ENCODE peak calls at places on chromosomes 7 and 10, in four cellular contexts. One of them, this sample, is unnamed.

GRCh38 chr10:127133672-127134500 is 62.5 kb downstream of the INSYN2A start:
- DNase-seq in H9: no peak
- DNase-seq in H1: no peak
- DNase-seq in mesendoderm: no peak
- DNase-seq in this sample: peak; percentile 44

GRCh38 chr10:75398630-75399460 is 2.7 kb downstream of the ZNF503 start:
- DNase-seq in H9: peak; percentile 67
- DNase-seq in H1: peak; percentile 76
- DNase-seq in mesendoderm: peak; percentile 54
- DNase-seq in this sample: no peak

GRCh38 chr7:124462249-124462648 is 303.3 kb downstream of the GPR37 start:
- DNase-seq in H9: no peak
- DNase-seq in H1: no peak
- DNase-seq in mesendoderm: no peak
- DNase-seq in this sample: peak; percentile 94

GRCh38 chr10:92574545-92575377 is 868 bp upstream of the IDE start:
- DNase-seq in H9: no peak
- DNase-seq in H1: no peak
- DNase-seq in mesendoderm: peak; percentile 44
- DNase-seq in this sample: peak; percentile 36

GRCh38 chr10:71848325-71849277 is 2.5 kb downstream of the PSAP start:
- DNase-seq in H9: no peak
- DNase-seq in H1: no peak
- DNase-seq in mesendoderm: no peak
- DNase-seq in this sample: peak; percentile 51

GRCh38 chr10:69061305-69062161 is 26.4 kb upstream of the SRGN start:
- DNase-seq in H9: no peak
- DNase-seq in H1: no peak
- DNase-seq in mesendoderm: no peak
- DNase-seq in this sample: peak; percentile 100

GRCh38 chr10:2392145-2392812 is 655.0 kb upstream of the ADARB2 start:
- DNase-seq in H9: no peak
- DNase-seq in H1: no peak
- DNase-seq in mesendoderm: no peak
- DNase-seq in this sample: no peak

GRCh38 chr10:30736685-30737232 is 107.2 kb upstream of the LYZL2 start:
- DNase-seq in H9: no peak
- DNase-seq in H1: no peak
- DNase-seq in mesendoderm: peak; percentile 32
- DNase-seq in this sample: peak; percentile 100

GRCh38 chr7:139990142-139990535 is 72.6 kb downstream of the PARP12 start:
- DNase-seq in H9: no peak
- DNase-seq in H1: no peak
- DNase-seq in mesendoderm: no peak
- DNase-seq in this sample: no peak

GRCh38 chr7:88331322-88331721 is 24.6 kb upstream of the STEAP4 start:
- DNase-seq in H9: no peak
- DNase-seq in H1: no peak
- DNase-seq in mesendoderm: no peak
- DNase-seq in this sample: no peak

GRCh38 chr7:139453673-139454321 is 29.7 kb downstream of the KLRG2 start:
- DNase-seq in H9: no peak
- DNase-seq in H1: no peak
- DNase-seq in mesendoderm: no peak
- DNase-seq in this sample: no peak

GRCh38 chr7:135164357-135165021 is 6.0 kb downstream of the CYREN start:
- DNase-seq in H9: peak; percentile 18
- DNase-seq in H1: no peak
- DNase-seq in mesendoderm: no peak
- DNase-seq in this sample: no peak

GRCh38 chr7:157837561-157837960 is 500.8 kb downstream of the DNAJB6 start:
- DNase-seq in H9: no peak
- DNase-seq in H1: no peak
- DNase-seq in mesendoderm: no peak
- DNase-seq in this sample: no peak
- H4K5ac ChIP-seq in H9: no peak overlapping the region
- H4K5ac ChIP-seq in H1: no peak overlapping the region
- H4K5ac ChIP-seq in mesendoderm: no peak overlapping the region
- H4K5ac ChIP-seq in this sample: no peak overlapping the region

DNA sequence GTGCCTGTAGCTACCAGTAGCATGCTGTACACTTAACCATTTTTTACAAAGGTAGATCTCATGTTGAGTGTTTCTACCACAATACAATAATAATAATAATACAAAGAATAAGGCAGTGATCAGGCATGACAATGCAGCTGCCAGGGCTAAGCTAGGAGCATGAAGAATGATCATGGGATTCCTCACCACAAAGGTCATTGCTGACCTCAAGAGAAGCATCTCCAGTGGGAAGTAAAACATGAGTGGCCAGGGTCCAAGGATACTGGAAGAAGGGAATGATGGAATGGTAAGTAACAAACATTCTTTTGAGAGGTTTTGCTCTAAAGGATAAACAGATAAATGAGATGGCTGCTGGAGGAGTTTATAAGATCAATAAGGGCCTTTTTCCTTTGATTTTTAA is 591.1 kb downstream of the TNS3 start:
- DNase-seq in H9: no peak
- DNase-seq in H1: no peak
- DNase-seq in mesendoderm: no peak
- DNase-seq in this sample: peak; percentile 55
- H4K5ac ChIP-seq in H9: no peak overlapping the region
- H4K5ac ChIP-seq in H1: no peak overlapping the region
- H4K5ac ChIP-seq in mesendoderm: no peak overlapping the region
- H4K5ac ChIP-seq in this sample: no peak overlapping the region

GRCh38 chr7:123308552-123308951 is 108.8 kb upstream of the SLC13A1 start:
- DNase-seq in H9: no peak
- DNase-seq in H1: no peak
- DNase-seq in mesendoderm: no peak
- DNase-seq in this sample: no peak

GRCh38 chr7:123303926-123304325 is 104.2 kb upstream of the SLC13A1 start:
- DNase-seq in H9: no peak
- DNase-seq in H1: no peak
- DNase-seq in mesendoderm: no peak
- DNase-seq in this sample: no peak

GRCh38 chr7:123305840-123306375 is 106.1 kb upstream of the SLC13A1 start:
- DNase-seq in H9: no peak
- DNase-seq in H1: no peak
- DNase-seq in mesendoderm: no peak
- DNase-seq in this sample: no peak
- H4K5ac ChIP-seq in H9: no peak overlapping the region
- H4K5ac ChIP-seq in H1: no peak overlapping the region
- H4K5ac ChIP-seq in mesendoderm: no peak overlapping the region
- H4K5ac ChIP-seq in this sample: no peak overlapping the region

GRCh38 chr10:9149134-9149533 is 1094.6 kb downstream of the GATA3 start:
- DNase-seq in H9: no peak
- DNase-seq in H1: no peak
- DNase-seq in mesendoderm: no peak
- DNase-seq in this sample: no peak
- H4K5ac ChIP-seq in H9: no peak overlapping the region
- H4K5ac ChIP-seq in H1: no peak overlapping the region
- H4K5ac ChIP-seq in mesendoderm: no peak overlapping the region
- H4K5ac ChIP-seq in this sample: no peak overlapping the region

DNA sequence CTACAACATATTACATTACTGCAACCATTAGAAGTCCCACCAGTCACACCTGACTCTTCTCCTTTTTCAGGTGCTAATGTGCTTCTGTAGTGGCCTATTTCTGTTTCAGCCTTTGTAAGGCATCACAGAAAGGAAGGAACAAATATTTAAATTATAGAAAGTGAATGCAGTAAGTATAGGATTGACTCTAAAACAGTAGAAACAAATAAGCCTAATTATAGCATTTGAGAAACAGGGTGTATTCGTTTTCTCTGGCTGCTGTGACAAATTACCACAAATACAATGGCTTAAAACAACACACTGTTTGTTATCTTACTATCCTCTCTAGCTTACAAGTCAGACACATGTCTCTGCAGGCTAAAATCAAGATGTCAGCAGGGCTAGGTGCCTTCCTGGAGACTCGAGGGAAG is 69.4 kb downstream of the CCSER2 start:
- DNase-seq in H9: no peak
- DNase-seq in H1: no peak
- DNase-seq in mesendoderm: no peak
- DNase-seq in this sample: no peak
- H4K5ac ChIP-seq in H9: no peak overlapping the region
- H4K5ac ChIP-seq in H1: no peak overlapping the region
- H4K5ac ChIP-seq in mesendoderm: no peak overlapping the region
- H4K5ac ChIP-seq in this sample: no peak overlapping the region